ENCODE peak calls at places on chromosome 4, in six cellular contexts. One of them, this sample, is unnamed.

GRCh38 chr4:87353592-87353991 is 30.9 kb upstream of the HSD17B13 start:
- DNase-seq in NCI-H2107: no peak
- DNase-seq in SW480: no peak
- DNase-seq in NCI-H1092: no peak
- DNase-seq in neuronal stem cell: peak
- DNase-seq in activated CD4-positive, alpha-beta memory T cell treated with anti-CD3 and anti-CD28 coated beads for 36 hours: peak
- DNase-seq in this sample: no peak

GRCh38 chr4:3287271-3287971 is 5.4 kb upstream of the RGS12 start:
- DNase-seq in NCI-H1092: no peak
- DNase-seq in activated CD4-positive, alpha-beta memory T cell treated with anti-CD3 and anti-CD28 coated beads for 36 hours: no peak
- DNase-seq in SW480: no peak
- DNase-seq in NCI-H2107: no peak
- DNase-seq in neuronal stem cell: no peak
- DNase-seq in this sample: no peak

GRCh38 chr4:75302648-75303047 is 211.6 kb downstream of the RCHY1 start:
- DNase-seq in NCI-H2107: no peak
- DNase-seq in NCI-H1092: no peak
- DNase-seq in SW480: no peak
- DNase-seq in activated CD4-positive, alpha-beta memory T cell treated with anti-CD3 and anti-CD28 coated beads for 36 hours: no peak
- DNase-seq in neuronal stem cell: no peak
- DNase-seq in this sample: no peak

GRCh38 chr4:55036405-55036804 is 89.0 kb downstream of the KDR start:
- DNase-seq in neuronal stem cell: no peak
- DNase-seq in NCI-H2107: no peak
- DNase-seq in activated CD4-positive, alpha-beta memory T cell treated with anti-CD3 and anti-CD28 coated beads for 36 hours: no peak
- DNase-seq in NCI-H1092: no peak
- DNase-seq in SW480: peak
- DNase-seq in this sample: no peak

GRCh38 chr4:177064724-177065394 is 244.8 kb upstream of the NEIL3 start:
- DNase-seq in NCI-H1092: no peak
- DNase-seq in SW480: no peak
- DNase-seq in activated CD4-positive, alpha-beta memory T cell treated with anti-CD3 and anti-CD28 coated beads for 36 hours: no peak
- DNase-seq in neuronal stem cell: no peak
- DNase-seq in NCI-H2107: no peak
- DNase-seq in this sample: no peak

GRCh38 chr4:17033256-17034245 is 135.1 kb upstream of the LDB2 start:
- DNase-seq in NCI-H2107: no peak
- DNase-seq in neuronal stem cell: no peak
- DNase-seq in NCI-H1092: no peak
- DNase-seq in activated CD4-positive, alpha-beta memory T cell treated with anti-CD3 and anti-CD28 coated beads for 36 hours: no peak
- DNase-seq in SW480: no peak
- DNase-seq in this sample: no peak

GRCh38 chr4:120454788-120455187 is 388.1 kb upstream of the MAD2L1 start:
- DNase-seq in NCI-H2107: no peak
- DNase-seq in NCI-H1092: no peak
- DNase-seq in neuronal stem cell: no peak
- DNase-seq in activated CD4-positive, alpha-beta memory T cell treated with anti-CD3 and anti-CD28 coated beads for 36 hours: no peak
- DNase-seq in SW480: no peak
- DNase-seq in this sample: no peak

GRCh38 chr4:142875117-142875516 is 29.0 kb upstream of the INPP4B start:
- DNase-seq in NCI-H1092: no peak
- DNase-seq in SW480: no peak
- DNase-seq in activated CD4-positive, alpha-beta memory T cell treated with anti-CD3 and anti-CD28 coated beads for 36 hours: no peak
- DNase-seq in neuronal stem cell: no peak
- DNase-seq in NCI-H2107: no peak
- DNase-seq in this sample: no peak